ENCODE peak calls at places on chromosomes 16 and 17, in nine cellular contexts. S, E, B, W, R, K, I, N and T are unnamed samples.

GRCh38 chr16:84281077-84281476 is 13.6 kb upstream of the WFDC1 start:
- DNase-seq in E (peak), W (no peak), S (peak), I (no peak), N (no peak), K (no peak), B (no peak), R (no peak), T (no peak)

GRCh38 chr17:20127660-20128413 is 118.7 kb downstream of the SPECC1 start:
- DNase-seq in S (no peak), I (no peak), K (no peak), B (no peak), R (no peak), E (peak), N (no peak), W (no peak), T (no peak)

GRCh38 chr17:352421-353212 is at the start of gene RPH3AL:
- DNase-seq in N (peak), S (no peak), E (peak), I (no peak), R (peak), B (no peak), K (no peak), W (peak), T (no peak)

GRCh38 chr16:8796469-8797363 is 723 bp downstream of the TMEM186 start:
- DNase-seq in E (peak), W (no peak), R (no peak), I (no peak), N (no peak), B (no peak), S (no peak), K (no peak), T (no peak)

GRCh38 chr17:38733315-38734234 is 3.4 kb downstream of the CISD3 start:
- DNase-seq in R (no peak), B (no peak), N (no peak), E (no peak), K (no peak), S (no peak), W (no peak), I (no peak), T (peak)

GRCh38 chr17:36614974-36615373 is 13.6 kb downstream of the MRM1 start:
- DNase-seq in W (no peak), I (no peak), S (no peak), K (no peak), B (no peak), R (no peak), E (no peak), N (no peak), T (no peak)

GRCh38 chr17:48593840-48594411 is 347 bp upstream of the HOXB5 start:
- DNase-seq in R (peak), E (peak), K (no peak), I (no peak), W (peak), S (no peak), B (peak), N (peak), T (peak)

GRCh38 chr17:50396261-50397110 is 837 bp downstream of the LRRC59 start:
- DNase-seq in K (peak), N (no peak), S (no peak), B (no peak), E (peak), R (no peak), I (no peak), W (peak), T (peak)

GRCh38 chr16:11354733-11355574 is 9.7 kb downstream of the RMI2 start:
- DNase-seq in B (peak), W (no peak), I (no peak), N (no peak), R (no peak), S (no peak), E (peak), K (no peak), T (no peak)

GRCh38 chr17:82065193-82065637 is 389 bp downstream of the DUS1L start:
- DNase-seq in B (no peak), N (no peak), W (no peak), S (no peak), I (no peak), R (no peak), K (no peak), E (peak), T (no peak)

GRCh38 chr17:54527941-54528340 is 372.7 kb upstream of the TOM1L1 start:
- DNase-seq in S (no peak), B (no peak), I (no peak), N (no peak), E (no peak), W (no peak), R (no peak), K (no peak), T (no peak)

GRCh38 chr16:4601317-4602186 is 13.1 kb downstream of the UBALD1 start:
- DNase-seq in K (no peak), B (no peak), R (no peak), S (peak), W (no peak), I (no peak), E (peak), N (no peak), T (no peak)

GRCh38 chr17:79852748-79853147 is 13.5 kb upstream of the CBX4 start:
- DNase-seq in W (no peak), K (no peak), I (no peak), B (no peak), S (no peak), R (no peak), E (peak), N (peak), T (no peak)

GRCh38 chr17:17851603-17852002 is 14.8 kb upstream of the SREBF1 start:
- DNase-seq in I (no peak), E (no peak), R (no peak), N (no peak), W (no peak), K (no peak), B (no peak), S (no peak), T (no peak)

GRCh38 chr17:56269509-56269908 is 116.2 kb downstream of the ANKFN1 start:
- DNase-seq in B (no peak), R (no peak), W (no peak), E (peak), I (no peak), S (no peak), K (no peak), N (no peak), T (no peak)

GRCh38 chr17:78387982-78388941 is 9.8 kb downstream of the PGS1 start:
- DNase-seq in R (no peak), S (no peak), W (no peak), N (no peak), B (no peak), E (no peak), I (no peak), K (no peak), T (no peak)

GRCh38 chr17:49388692-49389513 is 25.8 kb downstream of the PHB1 start:
- DNase-seq in K (no peak), B (no peak), N (no peak), W (no peak), S (no peak), R (no peak), E (no peak), I (no peak), T (no peak)

GRCh38 chr16:76370344-76370743 is 93.1 kb downstream of the CNTNAP4 start:
- DNase-seq in W (no peak), N (no peak), B (no peak), K (no peak), I (no peak), R (no peak), E (no peak), S (no peak), T (no peak)

GRCh38 chr17:16920628-16921020 is 51.3 kb downstream of the TNFRSF13B start:
- DNase-seq in K (no peak), R (no peak), N (no peak), I (no peak), W (no peak), B (no peak), S (no peak), E (no peak), T (no peak)

GRCh38 chr17:2123467-2124251 is 68.8 kb downstream of the HIC1 start:
- DNase-seq in R (no peak), B (no peak), E (peak), K (no peak), W (no peak), N (no peak), S (no peak), I (no peak), T (no peak)

GRCh38 chr16:11403534-11403795 is 58.2 kb downstream of the RMI2 start:
- DNase-seq in R (no peak), E (no peak), W (no peak), S (no peak), B (no peak), K (no peak), N (no peak), I (no peak), T (no peak)

GRCh38 chr16:84553873-84554399 is 49.5 kb upstream of the MEAK7 start:
- DNase-seq in B (no peak), S (no peak), R (no peak), N (no peak), K (no peak), W (no peak), E (no peak), I (no peak), T (no peak)

GRCh38 chr16:19555938-19556778 is 655 bp downstream of the VPS35L start:
- DNase-seq in K (no peak), S (no peak), I (no peak), N (no peak), B (no peak), R (no peak), W (no peak), E (peak), T (no peak)

GRCh38 chr17:17523714-17524075 is 27.5 kb upstream of the RASD1 start:
- DNase-seq in N (no peak), W (no peak), E (no peak), R (no peak), B (no peak), I (no peak), S (no peak), K (no peak), T (no peak)

GRCh38 chr17:79115487-79115886 is 40.9 kb downstream of the ENGASE start:
- DNase-seq in E (no peak), I (no peak), R (no peak), W (no peak), N (no peak), S (no peak), K (no peak), B (no peak), T (no peak)

GRCh38 chr16:84975066-84975465 is 36.3 kb downstream of the ZDHHC7 start:
- DNase-seq in R (no peak), B (no peak), W (no peak), S (no peak), N (no peak), I (no peak), K (no peak), E (no peak), T (no peak)

GRCh38 chr16:84618428-84619102 is 687 bp upstream of the COTL1 start:
- DNase-seq in N (no peak), W (peak), K (peak), E (peak), B (no peak), S (peak), R (no peak), I (peak), T (peak)

GRCh38 chr17:12269751-12270150 is 249.1 kb downstream of the MAP2K4 start:
- DNase-seq in W (no peak), S (no peak), K (no peak), B (no peak), R (no peak), I (no peak), N (no peak), E (no peak), T (no peak)

GRCh38 chr16:19680972-19681371 is 37.1 kb downstream of the KNOP1 start:
- DNase-seq in B (no peak), E (no peak), N (no peak), W (no peak), R (no peak), S (no peak), I (no peak), K (no peak), T (no peak)

GRCh38 chr17:41060052-41060604 is at the start of gene KRTAP2-3:
- DNase-seq in E (peak), R (no peak), S (no peak), B (no peak), N (no peak), I (peak), W (no peak), K (no peak), T (peak)

GRCh38 chr17:17568772-17569195 is 22.7 kb downstream of the PEMT start:
- DNase-seq in K (no peak), S (peak), I (no peak), N (peak), B (peak), E (peak), R (peak), W (peak), T (no peak)

GRCh38 chr16:14301150-14302030 is 230.3 kb downstream of the MRTFB start:
- DNase-seq in I (no peak), E (peak), S (no peak), K (no peak), B (no peak), R (no peak), N (no peak), W (no peak), T (peak)

GRCh38 chr16:58013201-58013956 is 12.2 kb downstream of the USB1 start:
- DNase-seq in K (no peak), E (no peak), W (no peak), R (no peak), S (no peak), B (no peak), N (no peak), I (no peak), T (no peak)

GRCh38 chr16:58866935-58867334 is 132.8 kb upstream of the GOT2 start:
- DNase-seq in R (no peak), K (no peak), N (no peak), W (no peak), I (no peak), E (no peak), S (no peak), B (no peak), T (no peak)

GRCh38 chr16:75653926-75654325 is 6.4 kb downstream of the TERF2IP start:
- DNase-seq in I (peak), K (no peak), S (no peak), N (no peak), R (no peak), W (no peak), E (peak), B (no peak), T (no peak)

GRCh38 chr17:66171692-66172091 is 20.2 kb downstream of the CEP112 start:
- DNase-seq in I (no peak), B (no peak), N (no peak), W (no peak), K (no peak), E (no peak), R (no peak), S (no peak), T (no peak)